ENCODE peak calls at places on chromosomes 7 and 10, in six cellular contexts. Z is HCT116, U is H1, K is HepG2, Y is K562, P is GM12878. G is an unnamed sample.

GRCh38 chr10:110460111-110460809 is 37.4 kb upstream of the DUSP5 start:
- DNase-seq in Z (no peak), U (no peak), K (peak), Y (no peak), P (no peak), G (no peak)

GRCh38 chr10:57260175-57260574 is 899.1 kb upstream of the ZWINT start:
- DNase-seq in Z (no peak), U (no peak), K (no peak), Y (no peak), P (no peak), G (no peak)

GRCh38 chr10:70605153-70605552 is 2.6 kb upstream of the PRF1 start:
- DNase-seq in Z (no peak), U (no peak), K (no peak), Y (no peak), P (no peak), G (no peak)

GRCh38 chr10:59945590-59945989 is 39.2 kb upstream of the CCDC6 start:
- DNase-seq in Z (no peak), U (no peak), K (no peak), Y (no peak), P (no peak), G (no peak)

GRCh38 chr7:20484366-20484765 is 131.1 kb upstream of the ABCB5 start:
- DNase-seq in Z (no peak), U (no peak), K (no peak), Y (no peak), P (no peak), G (no peak)

GRCh38 chr10:29920408-29921070 is 138.8 kb downstream of the JCAD start:
- DNase-seq in Z (no peak), U (no peak), K (no peak), Y (no peak), P (no peak), G (no peak)

GRCh38 chr7:27134392-27134791 is 3.8 kb upstream of the HOXA4 start:
- DNase-seq in Z (no peak), U (no peak), K (peak), Y (no peak), P (peak), G (no peak)

GRCh38 chr7:158650821-158651225 is 53.8 kb downstream of the NCAPG2 start:
- DNase-seq in Z (no peak), U (no peak), K (no peak), Y (no peak), P (no peak), G (no peak)

GRCh38 chr7:36280840-36281812 is 108.5 kb upstream of the ANLN start:
- DNase-seq in Z (peak), U (no peak), K (no peak), Y (no peak), P (no peak), G (peak)

DNA sequence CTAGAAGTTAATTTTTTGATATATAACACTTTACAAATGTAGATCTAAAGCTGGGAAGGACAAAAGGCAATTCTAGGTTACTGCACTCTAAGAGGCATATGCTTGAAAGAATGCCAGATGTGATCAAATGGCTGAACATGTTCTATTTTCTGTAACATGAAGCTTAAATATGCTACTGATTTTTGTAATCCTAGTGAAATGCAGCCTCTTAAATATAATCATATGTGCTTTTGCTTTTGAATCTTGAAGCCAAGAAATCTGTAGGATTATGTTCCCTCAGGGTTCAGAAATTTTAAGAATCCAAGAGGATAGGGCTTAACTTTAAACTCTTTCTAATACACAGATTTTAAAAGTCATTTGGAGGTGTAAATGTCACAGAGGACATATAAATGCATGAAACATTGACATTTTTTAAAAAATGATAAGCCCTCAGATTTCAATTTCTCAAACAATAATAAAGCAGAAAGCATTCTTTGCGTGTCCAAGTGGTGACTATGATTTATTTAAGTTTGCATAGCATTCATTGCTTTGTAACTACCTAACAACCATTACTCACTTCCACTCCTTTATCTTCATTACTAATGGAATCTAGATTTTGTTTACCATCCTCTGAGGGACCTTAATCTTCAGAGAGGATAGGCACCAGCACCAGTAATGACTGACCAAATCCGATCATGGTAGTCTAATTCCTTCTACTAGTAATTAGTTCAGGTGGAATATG is 170.4 kb downstream of the MAGI2 start:
- DNase-seq in Z (no peak), U (no peak), K (peak), Y (no peak), P (no peak), G (no peak)
- H3K4me3 ChIP-seq in Z (no peak), U (no peak), K (no peak), Y (no peak), P (no peak), G (no peak)

GRCh38 chr7:92359801-92360200 is 87.5 kb upstream of the GATAD1 start:
- DNase-seq in Z (no peak), U (no peak), K (no peak), Y (no peak), P (no peak), G (no peak)

GRCh38 chr7:92357260-92357659 is 90.0 kb upstream of the GATAD1 start:
- DNase-seq in Z (no peak), U (no peak), K (no peak), Y (no peak), P (no peak), G (no peak)

GRCh38 chr7:92362131-92362530 is 85.2 kb upstream of the GATAD1 start:
- DNase-seq in Z (no peak), U (no peak), K (no peak), Y (no peak), P (no peak), G (no peak)

GRCh38 chr7:92360387-92360786 is 86.9 kb upstream of the GATAD1 start:
- DNase-seq in Z (no peak), U (no peak), K (no peak), Y (no peak), P (no peak), G (no peak)
- TF ChIP-seq ZNF274 in Z (no peak), U (no peak), K (no peak), Y (no peak), P (no peak), G (no peak)

DNA sequence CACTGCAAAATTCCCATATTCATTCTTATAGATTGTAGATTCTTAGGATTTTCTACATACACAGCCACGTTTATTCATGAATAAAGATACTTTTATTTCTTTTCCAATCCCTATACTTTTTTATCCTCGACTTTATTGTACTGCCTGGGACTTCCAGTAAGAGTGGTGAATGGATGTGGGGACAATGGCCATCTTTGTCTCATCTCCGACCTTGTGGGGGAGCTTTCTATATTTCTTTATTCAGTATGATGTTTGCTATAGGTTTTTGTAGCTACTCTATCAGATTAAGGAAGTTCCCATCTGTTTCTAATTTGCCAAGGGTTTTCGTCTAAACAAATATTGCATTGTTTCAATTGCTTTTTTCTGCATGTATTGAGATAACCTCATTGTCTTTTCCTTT is 184.3 kb downstream of the FOXP2 start:
- DNase-seq in Z (no peak), U (no peak), K (no peak), Y (no peak), P (no peak), G (no peak)
- H3K9ac ChIP-seq in Z (no peak), U (no peak), K (no peak), Y (no peak), P (no peak), G (no peak)

GRCh38 chr7:39732837-39733804 is 109.7 kb downstream of the RALA start:
- DNase-seq in Z (peak), U (peak), K (peak), Y (peak), P (peak), G (peak)

GRCh38 chr7:39734605-39735004 is 111.2 kb downstream of the RALA start:
- DNase-seq in Z (no peak), U (no peak), K (no peak), Y (no peak), P (no peak), G (no peak)

GRCh38 chr7:39733881-39734571 is 110.7 kb downstream of the RALA start:
- DNase-seq in Z (no peak), U (no peak), K (peak), Y (no peak), P (no peak), G (peak)

GRCh38 chr7:39735903-39736302 is 112.5 kb downstream of the RALA start:
- DNase-seq in Z (no peak), U (no peak), K (no peak), Y (no peak), P (peak), G (no peak)
- H3K4me3 ChIP-seq in Z (no peak), U (no peak), K (no peak), Y (no peak), P (peak), G (no peak)

DNA sequence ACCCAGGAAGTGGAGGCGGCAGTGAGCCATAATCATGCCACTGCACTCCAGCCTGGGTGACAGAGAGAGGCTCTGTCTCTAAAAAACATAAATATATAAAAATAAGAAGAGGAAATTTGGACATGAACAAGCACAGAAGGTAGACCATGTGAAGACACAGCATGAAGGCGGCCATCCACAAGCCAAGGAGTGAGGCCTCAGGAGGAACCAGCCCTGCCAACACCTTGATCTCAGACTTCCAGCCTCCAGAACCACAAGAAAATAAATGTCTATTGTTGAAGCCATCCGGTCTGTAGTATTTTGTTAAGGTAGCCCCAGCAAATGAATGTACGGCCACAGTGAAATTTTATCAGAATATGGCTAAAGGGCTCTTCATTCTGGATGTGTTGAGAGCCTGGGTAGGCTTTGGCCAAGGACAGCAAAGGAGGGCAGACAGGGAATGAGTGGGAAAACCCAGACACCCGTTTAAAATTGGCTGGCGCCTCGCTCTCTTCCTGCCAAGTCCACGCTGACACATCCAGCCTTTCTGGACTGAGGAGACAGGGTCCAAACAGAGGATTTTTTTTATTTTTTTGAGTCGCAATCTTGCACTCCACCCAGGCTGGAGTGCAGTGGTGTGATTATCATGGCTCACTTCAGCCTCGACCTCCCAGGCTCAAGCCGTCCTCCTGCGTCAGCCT is 13.0 kb upstream of the GRID2IP start:
- DNase-seq in Z (no peak), U (no peak), K (no peak), Y (no peak), P (no peak), G (no peak)
- TF ChIP-seq ZNF274 in Z (no peak), U (no peak), K (no peak), Y (no peak), P (no peak), G (no peak)

DNA sequence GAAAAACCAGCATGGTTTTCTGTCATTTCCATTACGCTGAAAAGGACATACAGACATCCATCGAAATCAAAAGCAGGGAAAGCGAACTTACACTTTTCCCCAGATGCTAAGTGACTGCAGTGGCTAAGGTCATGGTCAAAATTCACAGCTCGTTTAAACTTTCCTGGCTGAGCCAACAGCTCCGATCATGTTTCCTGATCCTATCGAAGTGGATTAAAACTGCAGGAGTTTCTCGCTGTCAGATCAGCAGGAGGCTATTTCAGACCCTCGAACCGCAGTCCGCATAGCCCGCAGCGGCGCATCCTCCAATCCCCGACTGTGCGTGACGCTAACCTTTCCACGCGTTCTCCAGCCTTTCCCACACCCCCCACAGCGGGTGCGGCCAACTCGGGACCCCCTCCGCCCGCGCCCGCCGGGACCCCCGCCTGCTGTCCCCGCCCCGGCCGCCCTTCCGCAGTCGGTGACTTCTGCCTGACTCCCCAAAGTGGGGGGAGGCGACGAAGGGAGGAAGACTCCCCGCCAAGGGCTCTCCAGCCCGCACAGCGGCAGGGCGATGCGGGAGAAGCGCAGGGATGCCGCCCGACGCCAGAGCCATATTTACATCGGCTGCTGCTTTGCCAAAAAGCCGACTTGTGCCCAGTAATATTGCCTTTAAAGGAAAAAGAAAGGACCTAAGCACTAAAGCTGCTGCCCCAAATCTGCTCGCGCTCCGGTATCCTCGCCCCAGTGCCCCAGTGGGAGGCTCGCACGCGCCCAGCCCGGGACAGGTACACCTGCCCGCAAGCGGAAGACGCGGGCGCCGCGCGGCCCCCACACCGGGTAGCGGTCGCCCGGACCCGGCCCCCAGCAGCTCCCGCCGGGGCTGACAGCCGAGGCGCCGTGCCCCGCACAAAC is 1.2 kb downstream of the PIP4K2A start:
- DNase-seq in Z (no peak), U (no peak), K (peak), Y (peak), P (no peak), G (no peak)
- H3K9ac ChIP-seq in Z (peak), U (peak), K (peak), Y (peak), P (peak), G (peak)

GRCh38 chr7:141262101-141262819 is 188.4 kb downstream of the TMEM178B start:
- DNase-seq in Z (no peak), U (no peak), K (no peak), Y (no peak), P (no peak), G (no peak)

GRCh38 chr7:141263508-141263907 is 189.6 kb downstream of the TMEM178B start:
- DNase-seq in Z (no peak), U (no peak), K (no peak), Y (no peak), P (no peak), G (no peak)

GRCh38 chr7:141251957-141252356 is 178.1 kb downstream of the TMEM178B start:
- DNase-seq in Z (no peak), U (no peak), K (no peak), Y (no peak), P (no peak), G (no peak)

GRCh38 chr7:141258559-141258958 is 184.7 kb downstream of the TMEM178B start:
- DNase-seq in Z (no peak), U (no peak), K (no peak), Y (no peak), P (no peak), G (no peak)

DNA sequence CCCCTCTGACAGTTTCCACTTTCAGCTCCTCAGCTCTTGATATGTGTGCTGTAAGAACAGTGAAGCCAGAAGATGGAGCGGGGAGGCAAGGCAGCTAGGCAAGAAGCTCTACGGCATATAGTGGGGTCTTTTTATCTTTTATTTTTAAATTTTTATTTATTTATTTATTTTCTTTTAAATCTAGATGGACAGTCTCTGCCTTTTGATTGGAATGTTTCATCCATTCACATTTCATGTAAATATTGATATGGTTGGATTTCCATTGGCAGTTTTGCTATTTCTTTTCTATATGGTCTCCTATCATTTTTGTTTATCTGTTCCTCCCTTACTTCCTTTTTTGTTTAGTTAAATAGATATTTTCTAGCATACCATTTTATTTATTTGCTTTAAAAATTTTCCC is 183.7 kb downstream of the TMEM178B start:
- DNase-seq in Z (no peak), U (no peak), K (no peak), Y (no peak), P (no peak), G (no peak)
- H3K4me3 ChIP-seq in Z (no peak), U (no peak), K (no peak), Y (no peak), P (no peak), G (no peak)

GRCh38 chr7:95011156-95011928 is 103.9 kb downstream of the PPP1R9A start:
- DNase-seq in Z (no peak), U (no peak), K (no peak), Y (no peak), P (no peak), G (no peak)
- TF ChIP-seq ZNF274 in Z (no peak), U (no peak), K (no peak), Y (no peak), P (no peak), G (no peak)

DNA sequence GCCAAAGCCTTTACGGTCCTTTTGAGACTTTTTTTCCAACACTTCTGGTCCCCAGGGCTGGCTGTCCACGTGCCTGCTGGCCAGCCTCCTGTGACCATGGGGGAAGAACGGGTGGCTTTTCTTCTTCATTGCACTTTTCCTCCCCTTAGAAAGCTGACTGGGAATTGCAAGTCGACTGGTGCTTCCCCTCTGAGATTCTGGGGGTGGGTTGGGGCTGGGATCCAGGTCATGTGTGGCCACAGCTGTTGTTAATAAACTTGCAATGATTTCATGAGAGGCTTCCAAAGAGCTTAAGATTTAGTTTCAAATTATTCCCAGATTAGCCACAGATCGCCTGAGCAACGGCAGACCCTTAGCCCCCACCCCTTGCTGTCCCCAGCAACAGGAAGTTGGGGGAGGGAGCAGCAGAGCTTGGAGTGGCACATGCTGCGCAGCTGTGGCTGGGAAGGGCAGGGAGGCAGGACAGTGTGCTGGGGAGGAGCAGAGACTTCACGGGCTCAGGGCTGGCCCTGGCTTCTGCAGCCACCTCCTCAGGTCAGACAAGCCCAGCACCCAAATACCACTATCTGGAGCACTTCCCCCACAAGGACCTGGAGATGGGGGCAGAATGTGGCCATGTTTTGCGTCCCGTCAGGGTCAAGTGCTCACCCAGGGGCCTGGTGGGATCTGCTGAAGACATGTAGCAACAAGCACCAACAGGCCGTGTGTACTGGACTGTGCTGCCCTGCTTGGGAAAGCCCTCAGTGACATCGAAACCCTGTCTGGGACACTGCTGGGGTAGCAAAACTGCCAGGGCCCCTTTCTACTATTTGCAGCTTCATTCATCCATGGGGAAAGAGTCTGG is 147.1 kb downstream of the RNF216 start:
- DNase-seq in Z (no peak), U (peak), K (no peak), Y (no peak), P (no peak), G (no peak)
- H3K9ac ChIP-seq in Z (no peak), U (no peak), K (no peak), Y (no peak), P (no peak), G (peak)

GRCh38 chr7:122315507-122316466 is 11.2 kb upstream of the FEZF1 start:
- DNase-seq in Z (no peak), U (peak), K (no peak), Y (no peak), P (no peak), G (no peak)

GRCh38 chr7:122316467-122317394 is 12.2 kb upstream of the FEZF1 start:
- DNase-seq in Z (no peak), U (peak), K (peak), Y (no peak), P (no peak), G (no peak)

GRCh38 chr7:122311719-122312118 is 7.2 kb upstream of the FEZF1 start:
- DNase-seq in Z (no peak), U (peak), K (no peak), Y (no peak), P (no peak), G (no peak)

GRCh38 chr7:122312789-122313188 is 8.2 kb upstream of the FEZF1 start:
- DNase-seq in Z (no peak), U (no peak), K (no peak), Y (no peak), P (no peak), G (no peak)

GRCh38 chr7:122314284-122314683 is 9.7 kb upstream of the FEZF1 start:
- DNase-seq in Z (no peak), U (no peak), K (no peak), Y (no peak), P (no peak), G (no peak)
- H3K4me3 ChIP-seq in Z (no peak), U (peak), K (no peak), Y (no peak), P (no peak), G (no peak)